ENCODE peak calls at places on chromosomes 16 and 17, in seven cellular contexts. U is K562; K is body of pancreas; F is left ventricle myocardium inferior; J is uterus; Z is CD8-positive, alpha-beta T cell; B is tibial artery. P is an unnamed sample. For H3K4me1 and H3K9me3, the result is how much of the 10 kb centered on the place peaks cover.

GRCh38 chr17:50950002-50950877 is 84.1 kb upstream of the TOB1 start:
- DNase-seq in F (peak), Z (peak), U (peak), K (peak), B (peak), J (peak), P (peak)

GRCh38 chr16:2751577-2752034 is 832 bp upstream of the SRRM2 start:
- DNase-seq in Z (no peak), B (no peak), U (no peak), K (no peak), F (no peak), J (peak), P (no peak)

GRCh38 chr17:67248291-67248690 is 3.3 kb upstream of the HELZ start:
- DNase-seq in Z (no peak), F (no peak), U (no peak), B (no peak), K (no peak), J (no peak), P (no peak)

GRCh38 chr16:54116126-54116525 is 170.5 kb downstream of the IRX3 start:
- DNase-seq in Z (no peak), B (no peak), J (no peak), U (no peak), K (no peak), F (no peak), P (no peak)

GRCh38 chr16:10661236-10661635 is 33.5 kb downstream of the TEKT5 start:
- DNase-seq in B (no peak), U (no peak), J (no peak), K (no peak), F (no peak), Z (no peak), P (no peak)

GRCh38 chr17:76972046-76972641 is 103.9 kb downstream of the MGAT5B start:
- DNase-seq in U (no peak), B (no peak), F (no peak), J (no peak), Z (no peak), K (no peak), P (no peak)

GRCh38 chr16:22898874-22899348 is 84.9 kb downstream of the HS3ST2 start:
- DNase-seq in Z (peak), U (peak), J (peak), K (peak), F (peak), B (peak), P (peak)

GRCh38 chr17:42185497-42185860 is 227 bp upstream of the HCRT start:
- DNase-seq in K (no peak), B (no peak), J (no peak), Z (no peak), F (no peak), U (no peak), P (no peak)

GRCh38 chr17:72539981-72540897 is 419.4 kb downstream of the SOX9 start:
- DNase-seq in F (peak), K (peak), Z (peak), J (no peak), B (peak), U (peak), P (peak)

GRCh38 chr16:16101585-16101984 is 121.7 kb downstream of the ABCC6 start:
- DNase-seq in Z (no peak), B (no peak), J (no peak), U (no peak), F (no peak), K (no peak), P (no peak)

GRCh38 chr17:75913537-75914210 is 9.0 kb upstream of the MRPL38 start:
- DNase-seq in U (no peak), J (no peak), Z (no peak), K (no peak), F (no peak), B (no peak), P (no peak)

GRCh38 chr17:44536090-44536960 is 21.0 kb upstream of the FZD2 start:
- DNase-seq in F (no peak), J (no peak), K (peak), B (no peak), U (no peak), Z (no peak), P (no peak)

GRCh38 chr17:49516190-49516589 is 21.1 kb downstream of the NGFR start:
- DNase-seq in Z (no peak), J (no peak), B (peak), K (no peak), F (no peak), U (no peak), P (no peak)

GRCh38 chr16:20740007-20740883 is 1.4 kb downstream of the THUMPD1 start:
- DNase-seq in F (no peak), B (no peak), Z (no peak), J (peak), K (peak), U (no peak), P (peak)

GRCh38 chr17:80382446-80382845 is 32.5 kb upstream of the ENDOV start:
- DNase-seq in B (no peak), J (no peak), U (no peak), K (no peak), Z (no peak), F (no peak), P (no peak)

GRCh38 chr16:85845276-85845675 is 45.8 kb downstream of the COX4I1 start:
- DNase-seq in J (no peak), Z (no peak), K (no peak), B (no peak), U (no peak), F (no peak), P (no peak)

GRCh38 chr17:82740906-82741759 is 5.7 kb downstream of the FN3K start:
- DNase-seq in K (no peak), J (no peak), U (no peak), F (no peak), Z (no peak), B (no peak), P (no peak)

GRCh38 chr17:82228278-82228841 is 482 bp upstream of the SLC16A3 start:
- DNase-seq in U (no peak), K (no peak), B (peak), Z (peak), J (no peak), F (peak), P (peak)

GRCh38 chr16:70331588-70332358 is 14.9 kb upstream of the DDX19A start:
- DNase-seq in B (no peak), Z (no peak), U (no peak), K (no peak), J (no peak), F (no peak), P (no peak)

GRCh38 chr17:2449486-2449885 is 48.6 kb upstream of the MNT start:
- DNase-seq in J (no peak), Z (no peak), F (no peak), K (no peak), U (no peak), B (no peak), P (no peak)

GRCh38 chr17:19264277-19264676 is 27.1 kb downstream of the EPN2 start:
- DNase-seq in U (no peak), B (no peak), F (no peak), Z (no peak), K (no peak), J (no peak), P (no peak)
- H3K4me1 ChIP-seq in U (under half), B (half or more), F (half or more), Z (under half), K (under half), J (under half), P (under half)

GRCh38 chr16:35706901-35707300 is 2247.5 kb downstream of the TP53TG3F start:
- DNase-seq in B (no peak), Z (no peak), U (no peak), J (no peak), F (no peak), K (no peak), P (no peak)
- H3K9me3 ChIP-seq in B (under half), Z (under half), U (under half), J (under half), F (under half), K (under half), P (under half)

GRCh38 chr16:60922920-60923319 is 1113.3 kb downstream of the CDH8 start:
- DNase-seq in F (no peak), B (no peak), K (no peak), Z (no peak), U (no peak), J (no peak), P (no peak)
- H3K4me3 ChIP-seq in F (no peak), B (no peak), K (no peak), Z (no peak), U (no peak), J (no peak), P (no peak)

DNA sequence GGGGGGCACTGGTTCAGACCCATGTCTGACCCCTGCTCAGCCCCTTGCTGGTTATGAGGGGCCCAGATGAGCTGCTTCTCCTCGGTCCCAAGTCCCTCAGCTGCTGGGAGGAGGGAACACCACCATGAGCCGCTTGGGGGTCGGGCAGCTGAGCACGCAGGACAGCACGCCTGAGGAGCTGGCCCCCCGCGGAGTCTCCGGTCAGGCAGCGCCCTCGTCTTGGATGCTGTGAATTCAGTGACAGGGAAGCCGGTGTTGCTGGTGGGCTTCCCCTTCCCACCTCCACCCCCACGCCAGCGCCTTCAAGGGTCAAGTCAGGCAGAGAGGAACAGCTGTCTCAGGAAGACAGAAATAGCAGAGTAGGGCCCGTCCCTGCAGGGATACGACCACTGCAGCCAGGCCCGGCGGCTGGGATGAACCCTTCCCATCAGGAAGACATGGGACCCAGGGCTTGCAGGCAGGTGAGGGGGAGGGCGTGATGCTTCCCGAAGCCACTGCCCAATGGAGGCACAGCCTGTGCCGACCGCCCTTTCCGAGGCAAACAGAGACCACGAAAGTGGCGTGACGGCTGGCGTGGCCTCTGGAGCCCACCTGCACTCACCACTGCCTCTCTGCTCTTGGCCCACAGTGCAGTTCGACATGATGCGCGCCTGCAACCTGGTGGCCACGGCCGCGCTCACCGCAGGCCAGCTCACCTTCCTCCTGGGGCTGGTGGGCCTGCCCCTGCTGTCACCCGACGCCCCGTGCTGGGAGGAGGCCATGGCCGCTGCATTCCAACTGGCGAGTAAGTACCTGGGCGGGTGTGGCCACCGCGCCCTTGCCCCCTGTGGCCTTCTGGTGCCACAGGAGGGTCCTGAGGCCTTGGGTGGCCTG is 8.1 kb downstream of the TMEM204 start:
- DNase-seq in F (no peak), U (no peak), J (no peak), Z (no peak), K (no peak), B (no peak), P (no peak)
- H3K4me1 ChIP-seq in F (half or more), U (under half), J (under half), Z (half or more), K (under half), B (under half), P (half or more)

DNA sequence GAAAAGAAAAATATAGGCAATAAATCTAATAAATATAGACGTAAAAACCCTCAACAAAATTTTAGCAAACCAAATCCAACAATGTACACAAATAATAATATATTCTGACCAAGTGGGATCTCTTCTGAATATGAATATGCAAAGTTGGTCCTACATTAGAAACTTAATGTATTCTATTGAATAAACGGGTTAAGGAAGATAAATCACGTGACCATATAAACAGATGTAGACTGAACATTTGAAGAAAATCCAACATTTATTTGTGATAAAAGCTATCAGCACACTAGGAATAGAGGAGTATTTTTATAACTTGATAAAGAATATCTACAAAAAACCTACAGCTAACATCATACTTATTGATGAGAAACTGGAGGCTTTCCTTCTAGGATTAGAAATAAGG is 502.8 kb upstream of the KIF2B start:
- DNase-seq in Z (no peak), K (no peak), B (no peak), J (no peak), U (no peak), F (no peak), P (no peak)
- H3K9me3 ChIP-seq in Z (under half), K (under half), B (under half), J (under half), U (under half), F (under half), P (under half)

GRCh38 chr16:80544326-80544725 is 3.5 kb downstream of the DYNLRB2 start:
- DNase-seq in F (no peak), Z (no peak), U (no peak), K (no peak), B (no peak), J (no peak), P (no peak)

GRCh38 chr16:80543162-80543561 is 2.4 kb downstream of the DYNLRB2 start:
- DNase-seq in Z (no peak), J (no peak), B (no peak), K (no peak), U (no peak), F (no peak), P (no peak)

GRCh38 chr16:80546249-80546648 is 5.5 kb downstream of the DYNLRB2 start:
- DNase-seq in K (no peak), F (no peak), Z (no peak), B (no peak), J (no peak), U (no peak), P (no peak)

GRCh38 chr16:80540516-80541305 is at the start of gene DYNLRB2:
- DNase-seq in F (peak), K (peak), U (peak), Z (peak), B (peak), J (peak), P (peak)

DNA sequence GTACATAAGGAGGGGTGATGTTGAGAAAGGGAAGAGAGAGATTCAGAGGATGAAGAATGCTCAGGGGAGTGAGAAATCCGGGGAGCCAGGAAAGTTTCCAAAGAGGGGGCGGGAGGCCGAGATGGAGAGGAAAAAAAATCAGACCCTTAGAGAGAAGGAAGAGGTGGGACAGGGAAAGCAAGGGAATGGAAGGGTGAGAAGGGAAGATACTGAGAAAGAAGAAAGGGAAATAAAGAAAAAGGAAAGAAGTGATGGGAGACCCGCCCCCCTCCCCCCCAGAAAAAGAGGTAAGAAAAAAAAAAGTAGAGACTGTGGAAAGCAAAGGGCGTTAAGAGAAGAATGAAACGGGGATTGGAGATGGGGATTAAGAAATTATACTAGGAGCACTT is 507 bp downstream of the DYNLRB2 start:
- DNase-seq in Z (no peak), B (no peak), K (no peak), J (no peak), F (no peak), U (no peak), P (no peak)
- H3K4me3 ChIP-seq in Z (peak), B (peak), K (no peak), J (peak), F (peak), U (peak), P (peak)

DNA sequence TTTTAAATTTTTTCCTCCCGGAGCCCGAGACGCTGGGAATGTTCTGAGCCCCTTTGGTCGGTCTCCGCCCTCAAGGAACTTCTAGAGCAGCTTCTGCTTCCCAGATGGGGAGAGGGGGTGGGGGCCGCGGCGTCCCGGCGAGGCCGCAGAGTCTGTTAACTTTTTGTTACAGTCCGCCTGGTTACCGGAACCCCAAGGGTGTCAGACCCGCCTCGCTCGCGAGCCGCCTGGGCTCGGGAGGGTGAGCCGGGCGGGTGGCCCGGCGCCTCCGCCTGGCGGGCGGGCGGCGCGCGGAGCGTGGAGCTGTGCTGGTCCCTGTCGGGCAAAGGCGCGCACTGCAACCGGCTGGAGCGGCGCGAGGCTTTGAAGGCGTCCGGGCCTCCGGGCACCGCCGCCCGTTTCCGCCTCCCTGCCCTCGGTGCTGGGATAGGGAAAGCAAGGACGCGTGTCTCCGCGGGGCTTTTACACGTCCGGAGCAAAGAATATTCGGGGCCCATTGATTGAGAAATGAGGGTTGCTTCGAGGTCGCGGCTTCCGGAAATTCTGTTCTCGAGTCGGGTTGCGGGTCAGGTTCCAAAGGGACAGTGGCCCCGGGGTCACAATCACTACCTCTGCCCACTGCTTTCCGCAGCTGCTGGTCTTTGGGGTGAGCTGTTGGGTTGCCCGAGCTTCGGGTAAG is 1.7 kb downstream of the HS3ST3B1 start:
- DNase-seq in F (peak), U (peak), K (peak), Z (peak), B (peak), J (peak), P (peak)
- H3K4me1 ChIP-seq in F (half or more), U (under half), K (half or more), Z (under half), B (under half), J (under half), P (half or more)

GRCh38 chr16:88288303-88288702 is 94.5 kb upstream of the ZNF469 start:
- DNase-seq in F (no peak), B (no peak), Z (no peak), K (no peak), U (no peak), J (no peak), P (no peak)
- H3K9me3 ChIP-seq in F (under half), B (under half), Z (under half), K (under half), U (under half), J (under half), P (under half)

P was measured in CD8-positive, alpha-beta memory T cell.